ENCODE peak calls at places on chromosome 20, in nine cellular contexts. S is AG09319; D is Ammon's horn; T is activated CD4-positive, CD25-positive, alpha-beta regulatory T cell; A is NCI-H1417; N is epithelial cell of esophagus; U is stimulated activated CD4-positive, alpha-beta T cell treated with anti-CD3 and anti-CD28 coated beads, TNF-alpha, amount 100 ng/mL, for 24 hours; E is uterus; K is astrocyte. Y is an unnamed sample.
A peak's percentile ranks its signal among the peaks of the same experiment; 100 is the strongest.

GRCh38 chr20:926646-927045 is 10.5 kb upstream of the ANGPT4 start:
- DNase-seq in S (no peak), D (no peak), T (no peak), A (no peak), N (no peak), U (no peak), E (no peak), K (no peak), Y (peak; percentile 16)

GRCh38 chr20:24703284-24703610 is 233.8 kb downstream of the SYNDIG1 start:
- DNase-seq in S (no peak), D (no peak), T (no peak), A (no peak), N (no peak), U (no peak), E (no peak), K (no peak), Y (no peak)

GRCh38 chr20:63357921-63358905 is 2.9 kb downstream of the CHRNA4 start:
- DNase-seq in S (no peak), D (peak; percentile 34), T (no peak), A (peak; percentile 83), N (no peak), U (no peak), E (no peak), K (no peak), Y (no peak)

GRCh38 chr20:23084845-23085355 is 1.2 kb downstream of the CD93 start:
- DNase-seq in S (no peak), D (no peak), T (no peak), A (no peak), N (no peak), U (no peak), E (peak; percentile 33), K (no peak), Y (no peak)

GRCh38 chr20:17343631-17344447 is 117.0 kb downstream of the PCSK2 start:
- DNase-seq in S (peak; percentile 69), D (peak; percentile 38), T (no peak), A (no peak), N (no peak), U (no peak), E (no peak), K (peak; percentile 1), Y (peak; percentile 45)

GRCh38 chr20:25402583-25402982 is 4.9 kb upstream of the GINS1 start:
- DNase-seq in S (no peak), D (no peak), T (no peak), A (no peak), N (no peak), U (no peak), E (no peak), K (no peak), Y (no peak)

GRCh38 chr20:50464026-50464724 is 46.0 kb upstream of the PTPN1 start:
- DNase-seq in S (no peak), D (peak; percentile 66), T (peak; percentile 9), A (peak; percentile 77), N (peak; percentile 41), U (no peak), E (peak; percentile 73), K (no peak), Y (no peak)

GRCh38 chr20:60057866-60058807 is 99.9 kb downstream of the CDH26 start:
- DNase-seq in S (no peak), D (peak; percentile 70), T (no peak), A (peak; percentile 98), N (peak; percentile 11), U (no peak), E (no peak), K (peak; percentile 65), Y (no peak)

GRCh38 chr20:35698298-35699126 is 640 bp downstream of the NFS1 start:
- DNase-seq in S (no peak), D (no peak), T (no peak), A (peak; percentile 76), N (peak; percentile 21), U (no peak), E (no peak), K (no peak), Y (no peak)

GRCh38 chr20:33826270-33826897 is 15.2 kb downstream of the CHMP4B start:
- DNase-seq in S (no peak), D (no peak), T (no peak), A (peak; percentile 30), N (peak; percentile 28), U (no peak), E (no peak), K (no peak), Y (no peak)

GRCh38 chr20:16191496-16191895 is 381.8 kb downstream of the KIF16B start:
- DNase-seq in S (no peak), D (no peak), T (no peak), A (no peak), N (no peak), U (no peak), E (no peak), K (no peak), Y (no peak)

GRCh38 chr20:56870271-56870670 is 241.2 kb downstream of the TFAP2C start:
- DNase-seq in S (no peak), D (no peak), T (no peak), A (no peak), N (no peak), U (no peak), E (no peak), K (no peak), Y (no peak)

GRCh38 chr20:39038495-39038894 is 76.4 kb downstream of the DHX35 start:
- DNase-seq in S (no peak), D (no peak), T (no peak), A (no peak), N (no peak), U (no peak), E (no peak), K (no peak), Y (no peak)

GRCh38 chr20:46558511-46558959 is 8.1 kb upstream of the OCSTAMP start:
- DNase-seq in S (peak; percentile 38), D (peak; percentile 45), T (no peak), A (peak; percentile 24), N (peak; percentile 95), U (peak; percentile 21), E (peak; percentile 25), K (peak; percentile 76), Y (peak; percentile 21)

GRCh38 chr20:13170771-13171170 is 50.3 kb upstream of the ISM1 start:
- DNase-seq in S (no peak), D (no peak), T (no peak), A (no peak), N (no peak), U (no peak), E (no peak), K (no peak), Y (no peak)

GRCh38 chr20:50996901-50997830 is 25.7 kb downstream of the KCNG1 start:
- DNase-seq in S (no peak), D (peak; percentile 23), T (no peak), A (no peak), N (peak; percentile 76), U (no peak), E (no peak), K (peak; percentile 60), Y (no peak)

GRCh38 chr20:58652606-58653303 is 1.7 kb downstream of the STX16 start:
- DNase-seq in S (no peak), D (no peak), T (no peak), A (peak; percentile 28), N (peak; percentile 20), U (no peak), E (no peak), K (no peak), Y (no peak)

GRCh38 chr20:47326718-47327137 is 29.8 kb downstream of the ZMYND8 start:
- DNase-seq in S (no peak), D (no peak), T (no peak), A (no peak), N (no peak), U (no peak), E (no peak), K (peak; percentile 78), Y (no peak)

GRCh38 chr20:53660947-53661381 is 67.3 kb upstream of the ZNF217 start:
- DNase-seq in S (no peak), D (no peak), T (no peak), A (no peak), N (no peak), U (no peak), E (no peak), K (no peak), Y (no peak)

GRCh38 chr20:2738734-2739398 is 46.3 kb downstream of the EBF4 start:
- DNase-seq in S (no peak), D (no peak), T (no peak), A (no peak), N (no peak), U (no peak), E (no peak), K (no peak), Y (no peak)

GRCh38 chr20:40680560-40680959 is 8.5 kb downstream of the MAFB start:
- DNase-seq in S (no peak), D (no peak), T (no peak), A (no peak), N (no peak), U (no peak), E (no peak), K (no peak), Y (no peak)

GRCh38 chr20:44087857-44088120 is 99.2 kb downstream of the JPH2 start:
- DNase-seq in S (no peak), D (no peak), T (no peak), A (no peak), N (no peak), U (no peak), E (no peak), K (no peak), Y (no peak)

GRCh38 chr20:10646886-10647420 is 26.8 kb downstream of the JAG1 start:
- DNase-seq in S (no peak), D (no peak), T (no peak), A (no peak), N (no peak), U (no peak), E (peak; percentile 20), K (no peak), Y (no peak)

GRCh38 chr20:23241416-23241815 is 109.2 kb upstream of the NXT1 start:
- DNase-seq in S (no peak), D (no peak), T (no peak), A (no peak), N (no peak), U (no peak), E (no peak), K (no peak), Y (no peak)

GRCh38 chr20:47175501-47175900 is 181.0 kb downstream of the ZMYND8 start:
- DNase-seq in S (no peak), D (no peak), T (no peak), A (no peak), N (no peak), U (no peak), E (no peak), K (no peak), Y (no peak)

GRCh38 chr20:62219992-62220665 is at the start of gene HRH3:
- DNase-seq in S (no peak), D (no peak), T (no peak), A (peak; percentile 73), N (peak; percentile 32), U (no peak), E (no peak), K (no peak), Y (no peak)

GRCh38 chr20:49377326-49377725 is 99.5 kb upstream of the ZNFX1 start:
- DNase-seq in S (no peak), D (no peak), T (no peak), A (no peak), N (no peak), U (no peak), E (no peak), K (no peak), Y (no peak)

GRCh38 chr20:62618622-62619529 is 23.4 kb upstream of the SLCO4A1 start:
- DNase-seq in S (no peak), D (no peak), T (no peak), A (no peak), N (no peak), U (no peak), E (no peak), K (no peak), Y (no peak)

GRCh38 chr20:40582531-40582930 is 106.5 kb downstream of the MAFB start:
- DNase-seq in S (no peak), D (no peak), T (no peak), A (no peak), N (no peak), U (no peak), E (no peak), K (no peak), Y (no peak)

GRCh38 chr20:35291654-35292503 is at the start of gene FAM83C:
- DNase-seq in S (no peak), D (no peak), T (no peak), A (no peak), N (no peak), U (no peak), E (no peak), K (no peak), Y (no peak)

GRCh38 chr20:10924628-10925266 is 250.9 kb upstream of the JAG1 start:
- DNase-seq in S (peak; percentile 85), D (no peak), T (no peak), A (peak; percentile 96), N (peak; percentile 82), U (no peak), E (peak; percentile 34), K (peak; percentile 86), Y (peak; percentile 84)

Y was measured in GM04503.